ENCODE peak calls at places on chromosomes 13 and 19, in seven cellular contexts. W is endothelial cell of umbilical vein, A is upper lobe of right lung, R is H9, I is brain microvascular endothelial cell, H is progenitor cell of endocrine pancreas, B is nephron progenitor cell. Y is an unnamed sample.

GRCh38 chr19:29290853-29291252 is 77.9 kb upstream of the UQCRFS1 start:
- DNase-seq in A (peak), R (no peak), W (no peak), B (no peak), H (no peak), I (no peak), Y (no peak)

GRCh38 chr19:32257326-32258073 is 87.9 kb upstream of the ZNF507 start:
- DNase-seq in W (no peak), H (no peak), R (no peak), I (no peak), A (no peak), B (no peak), Y (no peak)

GRCh38 chr19:17264641-17264979 is at the start of gene USHBP1:
- DNase-seq in B (no peak), W (peak), R (peak), H (no peak), A (no peak), I (no peak), Y (no peak)

GRCh38 chr13:112056739-112057433 is 10.1 kb upstream of the SOX1 start:
- DNase-seq in B (no peak), R (peak), A (no peak), H (no peak), I (no peak), W (no peak), Y (peak)

GRCh38 chr19:43625918-43626579 is 6.6 kb upstream of the ZNF428 start:
- DNase-seq in H (no peak), R (peak), I (no peak), B (no peak), A (no peak), W (no peak), Y (no peak)

GRCh38 chr13:24511019-24511823 is 1.4 kb downstream of the PARP4 start:
- DNase-seq in H (no peak), A (no peak), R (peak), B (no peak), W (peak), I (peak), Y (peak)

GRCh38 chr13:53411443-53411842 is 382.8 kb downstream of the OLFM4 start:
- DNase-seq in B (no peak), H (no peak), W (no peak), I (no peak), A (no peak), R (no peak), Y (no peak)

GRCh38 chr13:27006519-27007161 is 165.0 kb downstream of the USP12 start:
- DNase-seq in I (peak), B (no peak), A (peak), R (peak), H (peak), W (no peak), Y (no peak)

GRCh38 chr19:48510421-48511268 is 990 bp downstream of the LMTK3 start:
- DNase-seq in A (peak), H (peak), W (peak), B (peak), R (peak), I (peak), Y (peak)

GRCh38 chr13:98390086-98390697 is 186.7 kb downstream of the STK24 start:
- DNase-seq in W (no peak), A (no peak), B (no peak), I (no peak), R (no peak), H (no peak), Y (no peak)

GRCh38 chr19:17333611-17334413 is 843 bp downstream of the ANO8 start:
- DNase-seq in H (no peak), A (no peak), I (peak), B (no peak), W (no peak), R (peak), Y (peak)

GRCh38 chr13:50574731-50575130 is 268.8 kb downstream of the DLEU7 start:
- DNase-seq in R (no peak), I (peak), A (no peak), W (no peak), H (no peak), B (no peak), Y (no peak)

GRCh38 chr19:37932985-37933953 is 26.3 kb downstream of the SIPA1L3 start:
- DNase-seq in I (no peak), R (peak), A (no peak), B (no peak), W (peak), H (no peak), Y (no peak)

GRCh38 chr13:94298346-94298745 is 181.1 kb downstream of the DCT start:
- DNase-seq in H (no peak), R (no peak), I (no peak), B (no peak), A (no peak), W (no peak), Y (no peak)

GRCh38 chr13:46149272-46150133 is 32.5 kb downstream of the LCP1 start:
- DNase-seq in A (no peak), I (peak), B (no peak), W (no peak), R (no peak), H (no peak), Y (no peak)

GRCh38 chr13:19663416-19663979 is 30.0 kb downstream of the MPHOSPH8 start:
- DNase-seq in R (no peak), B (no peak), H (no peak), A (no peak), I (no peak), W (no peak), Y (no peak)

GRCh38 chr13:29849731-29850212 is 645 bp downstream of the UBL3 start:
- DNase-seq in W (peak), I (peak), A (peak), H (peak), B (peak), R (peak), Y (peak)

GRCh38 chr19:15995536-15995935 is 46.7 kb downstream of the OR10H4 start:
- DNase-seq in B (no peak), H (no peak), W (no peak), R (no peak), I (no peak), A (no peak), Y (no peak)

GRCh38 chr13:78603240-78603947 is at the start of gene POU4F1:
- DNase-seq in A (no peak), H (peak), B (peak), W (peak), I (no peak), R (peak), Y (peak)

GRCh38 chr13:30870049-30870884 is 35.8 kb upstream of the MEDAG start:
- DNase-seq in H (no peak), W (peak), I (peak), A (no peak), R (peak), B (peak), Y (peak)

GRCh38 chr19:34041922-34042521 is 130.3 kb upstream of the LSM14A start:
- DNase-seq in W (peak), A (peak), R (peak), H (peak), I (peak), B (peak), Y (peak)

GRCh38 chr13:114200673-114201005 is 21.6 kb downstream of the CFAP97D2 start:
- DNase-seq in W (no peak), H (no peak), R (no peak), A (no peak), I (no peak), B (peak), Y (no peak)

GRCh38 chr13:98299954-98300350 is 122.9 kb upstream of the RNF113B start:
- DNase-seq in I (no peak), A (no peak), R (no peak), H (no peak), W (no peak), B (no peak), Y (no peak)

GRCh38 chr13:30037306-30037705 is 186.9 kb upstream of the UBL3 start:
- DNase-seq in A (no peak), W (no peak), I (no peak), B (peak), R (peak), H (no peak), Y (no peak)

GRCh38 chr19:34135033-34135370 is 37.3 kb upstream of the LSM14A start:
- DNase-seq in I (no peak), A (no peak), W (no peak), B (peak), H (no peak), R (no peak), Y (no peak)

GRCh38 chr13:92717857-92718256 is 508.8 kb upstream of the GPC6 start:
- DNase-seq in H (no peak), A (no peak), W (no peak), I (no peak), B (no peak), R (no peak), Y (no peak)

GRCh38 chr13:102484329-102484728 is 82.5 kb upstream of the FGF14 start:
- DNase-seq in R (no peak), I (peak), H (no peak), A (no peak), B (no peak), W (no peak), Y (no peak)
- TF ChIP-seq CTCF in R (peak), I (peak), H (no peak), A (no peak), B (peak), W (no peak), Y (no peak)

GRCh38 chr13:22757530-22758120 is 423.2 kb upstream of the SGCG start:
- DNase-seq in B (no peak), I (no peak), A (no peak), W (no peak), H (no peak), R (no peak), Y (no peak)
- TF ChIP-seq CTCF in B (peak), I (no peak), A (peak), W (no peak), H (peak), R (peak), Y (no peak)

DNA sequence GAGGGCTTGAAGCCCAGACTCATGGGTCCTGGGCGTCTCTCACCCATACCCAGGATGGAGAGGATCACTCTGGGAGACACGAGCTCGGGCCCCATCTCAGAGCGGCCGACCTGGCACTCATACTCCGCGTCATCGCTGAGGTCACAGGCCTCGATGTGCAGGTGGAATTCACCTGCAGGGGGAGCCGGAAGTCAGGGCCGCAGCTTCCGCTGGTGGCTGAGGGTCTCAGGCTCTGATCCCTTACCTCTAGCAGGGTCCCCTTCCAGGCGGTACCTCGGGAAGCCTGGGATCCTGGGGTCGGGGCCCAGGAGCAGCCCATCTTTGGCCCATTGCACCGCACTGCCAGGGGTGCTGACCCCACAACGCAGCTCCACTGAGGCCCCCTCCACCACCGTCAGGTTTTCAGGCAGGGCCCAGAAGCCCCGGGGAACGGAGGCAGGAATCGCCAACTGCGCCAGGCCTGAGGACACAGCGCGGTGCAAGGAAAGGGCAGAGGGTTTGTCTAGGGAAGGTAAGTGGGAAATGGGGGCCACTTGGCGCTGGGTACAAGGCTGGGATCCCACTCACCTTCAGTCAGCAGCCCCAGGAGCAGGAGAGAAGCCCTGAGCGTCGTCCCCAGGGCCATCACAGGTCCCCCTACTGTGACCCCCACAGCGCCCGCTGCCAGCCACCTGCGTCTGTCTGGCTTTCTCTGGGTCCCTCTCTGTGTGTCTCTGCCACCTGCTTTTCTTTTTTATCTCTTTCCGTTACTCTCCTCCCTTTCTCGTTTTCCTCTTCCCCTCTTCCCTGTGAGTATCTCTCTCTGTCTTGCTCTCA is 883 bp downstream of the NPHS1 start:
- DNase-seq in R (peak), W (no peak), I (no peak), B (peak), A (no peak), H (no peak), Y (no peak)
- TF ChIP-seq CTCF in R (peak), W (no peak), I (no peak), B (peak), A (no peak), H (peak), Y (peak)

GRCh38 chr19:55625004-55625326 is 599 bp upstream of the ZNF784 start:
- DNase-seq in A (no peak), I (no peak), B (no peak), H (no peak), R (no peak), W (no peak), Y (no peak)
- TF ChIP-seq CTCF in A (no peak), I (no peak), B (no peak), H (no peak), R (no peak), W (no peak), Y (no peak)

GRCh38 chr19:49592486-49593232 is 1.7 kb downstream of the PRR12 start:
- DNase-seq in H (no peak), B (peak), R (peak), A (no peak), W (no peak), I (no peak), Y (peak)

GRCh38 chr19:49590971-49591730 is at the start of gene PRR12:
- DNase-seq in I (peak), R (peak), A (peak), H (peak), W (peak), B (peak), Y (peak)

GRCh38 chr19:49590071-49590970 is 661 bp upstream of the PRR12 start:
- DNase-seq in R (peak), B (peak), A (peak), H (peak), I (peak), W (peak), Y (peak)

GRCh38 chr19:49593233-49594113 is 2.5 kb downstream of the PRR12 start:
- DNase-seq in I (peak), W (peak), H (peak), B (peak), R (peak), A (peak), Y (peak)

DNA sequence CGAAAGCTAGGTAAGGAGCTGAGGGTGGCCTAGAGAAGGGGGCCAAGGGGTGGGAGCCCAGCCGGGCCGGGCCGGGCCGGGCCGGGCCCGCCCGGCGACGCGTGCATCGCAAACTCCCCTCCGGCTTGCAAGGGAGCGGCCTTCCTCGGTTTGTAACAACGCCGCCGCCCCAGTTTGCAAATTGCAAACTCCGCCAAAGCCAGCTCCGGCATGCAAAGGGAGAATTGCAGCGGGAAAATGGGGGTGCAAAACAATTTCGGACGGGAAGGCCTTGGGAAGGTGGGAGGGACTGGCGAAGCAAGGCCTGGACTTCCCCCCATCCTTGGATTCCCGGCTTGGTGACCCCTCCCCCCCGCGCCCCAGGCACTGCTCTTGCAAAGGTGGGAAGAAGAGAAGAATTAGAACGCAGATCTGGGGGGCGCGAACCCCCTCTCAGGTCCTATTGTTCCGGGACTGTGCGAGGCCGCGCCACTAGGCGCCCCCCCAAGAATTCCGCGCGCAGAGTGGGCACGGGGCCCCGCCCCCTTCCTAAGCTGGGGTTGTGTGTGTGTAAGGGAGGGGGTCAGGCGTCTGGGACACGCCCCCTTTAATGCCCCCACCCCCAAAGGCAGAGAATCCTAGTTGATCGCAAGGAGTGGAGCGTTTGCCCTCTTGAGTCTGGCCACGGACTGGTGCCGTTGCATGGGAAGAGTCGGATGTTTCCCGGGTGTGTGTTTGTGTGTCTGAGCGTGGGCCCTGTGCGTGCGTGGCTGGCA is 926 bp downstream of the PRR12 start:
- DNase-seq in I (peak), A (peak), R (peak), W (peak), B (peak), H (no peak), Y (peak)
- TF ChIP-seq CTCF in I (no peak), A (no peak), R (no peak), W (no peak), B (no peak), H (no peak), Y (no peak)

DNA sequence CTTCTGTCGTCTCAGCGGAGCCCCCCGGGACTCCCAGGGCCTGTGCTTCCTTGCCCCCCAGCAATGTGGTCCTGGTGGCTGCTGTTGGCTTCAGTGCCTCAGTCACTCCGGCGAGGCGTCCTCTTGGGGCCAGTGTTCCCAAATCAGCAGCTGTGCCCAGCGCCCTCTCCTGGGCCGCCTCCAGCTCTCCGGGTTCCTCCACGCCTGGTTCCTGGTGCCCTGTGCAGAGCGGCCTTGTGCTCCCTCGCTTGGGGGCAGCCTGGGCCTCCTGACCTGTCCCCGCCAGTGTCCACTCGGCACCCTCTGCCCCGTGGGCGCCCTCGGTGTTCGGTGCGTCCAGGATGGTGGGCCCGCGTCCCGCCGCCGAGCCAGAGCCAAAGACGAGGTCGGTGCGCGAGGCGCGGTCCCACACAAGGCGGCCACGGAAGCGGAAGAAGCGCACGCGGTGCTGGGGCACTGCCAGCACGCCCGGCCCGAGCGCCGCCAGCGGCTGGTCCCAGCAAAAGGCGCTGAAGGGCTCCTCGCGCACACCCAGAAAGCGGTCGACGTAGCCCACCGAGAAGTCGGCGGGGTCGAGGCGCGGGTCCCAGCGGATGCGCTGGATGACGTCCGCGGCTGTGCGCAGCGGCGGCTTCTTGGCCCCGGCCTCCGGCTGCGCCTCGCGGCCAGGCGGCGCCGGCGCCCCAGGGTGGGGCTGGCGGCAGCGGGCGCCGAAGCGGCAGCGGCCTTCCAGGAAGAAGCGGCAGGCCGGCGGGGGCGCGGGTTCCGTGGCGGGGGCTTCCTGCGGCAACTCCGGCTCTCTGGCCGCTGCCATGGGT is 656 bp downstream of the LENG9 start:
- DNase-seq in I (peak), A (peak), H (no peak), W (peak), R (peak), B (peak), Y (peak)
- TF ChIP-seq CTCF in I (peak), A (peak), H (peak), W (peak), R (peak), B (no peak), Y (peak)

DNA sequence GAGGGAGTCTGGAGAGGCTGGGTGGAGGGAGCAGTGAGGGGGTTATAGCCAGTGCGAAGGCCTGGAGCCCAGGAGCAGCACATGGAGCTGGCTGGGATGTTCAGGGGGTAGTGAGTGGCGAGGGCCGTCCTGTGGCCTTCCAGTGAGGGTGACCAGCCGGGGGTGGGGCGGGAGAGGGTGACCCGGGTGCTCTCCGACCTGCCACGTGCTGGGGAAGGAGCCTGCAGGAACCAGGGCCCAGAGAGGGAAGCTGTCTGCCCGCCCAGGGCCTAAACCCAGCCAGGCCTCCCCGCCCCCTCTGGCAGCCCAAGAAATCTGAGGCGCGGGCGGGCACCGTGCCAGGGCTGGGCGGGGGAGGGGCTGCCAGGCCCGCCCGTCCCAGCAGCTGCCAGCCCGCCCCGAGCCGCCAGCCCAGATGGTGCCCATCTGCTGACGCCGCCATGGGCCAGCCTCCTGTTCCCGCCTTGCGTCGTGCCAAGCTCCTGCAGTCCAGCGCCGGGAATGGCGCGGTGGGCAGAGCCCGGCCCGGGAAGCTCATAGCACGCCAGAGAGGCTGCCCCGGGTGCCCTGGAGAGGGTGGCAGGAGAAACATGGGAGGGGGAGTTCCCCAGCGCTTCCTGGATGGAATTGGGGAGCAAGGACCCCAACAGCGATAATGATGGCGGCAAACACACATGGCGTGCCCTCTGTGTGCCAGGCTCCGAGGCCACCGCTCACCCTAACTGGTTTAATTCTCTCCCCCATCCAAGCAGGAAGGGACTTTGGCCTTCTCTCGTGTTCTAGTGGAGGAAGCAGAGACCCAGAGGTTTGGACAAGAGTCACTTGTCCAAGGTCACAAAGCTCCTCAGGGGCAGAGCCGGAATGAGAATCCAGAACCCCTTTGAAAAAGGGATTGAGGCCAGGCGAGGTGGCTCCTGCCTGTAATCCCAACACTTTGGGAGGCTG is 21.5 kb downstream of the NFIC start:
- DNase-seq in B (no peak), I (no peak), A (peak), R (no peak), W (peak), H (no peak), Y (no peak)
- TF ChIP-seq CTCF in B (no peak), I (no peak), A (peak), R (no peak), W (no peak), H (no peak), Y (no peak)